ENCODE peak calls at places on chromosomes 4 and X, in ten cellular contexts. T is HCT116, F is psoas muscle, O is dorsolateral prefrontal cortex, I is cardiac muscle cell, M is SK-N-SH, C is fibroblast of lung, V is left lung, A is stomach, J is adrenal gland. R is an unnamed sample.

GRCh38 chr4:78659264-78659663 is 107.7 kb downstream of the ANXA3 start:
- DNase-seq in A (no peak), T (no peak), V (no peak), F (no peak), M (no peak), J (no peak), O (no peak), C (peak), I (no peak), R (no peak)

GRCh38 chr4:15501941-15502340 is 32.3 kb downstream of the CC2D2A start:
- DNase-seq in F (no peak), A (no peak), J (no peak), M (no peak), T (no peak), V (no peak), O (no peak), I (no peak), C (no peak), R (no peak)

GRCh38 chr4:153780876-153781275 is 8.0 kb downstream of the SFRP2 start:
- DNase-seq in I (no peak), M (no peak), J (no peak), V (no peak), C (no peak), O (no peak), T (no peak), F (no peak), A (no peak), R (no peak)

GRCh38 chr4:136009258-136009832 is 1522.9 kb downstream of the PCDH18 start:
- DNase-seq in T (no peak), M (no peak), F (no peak), A (no peak), I (no peak), J (no peak), C (no peak), O (no peak), V (no peak), R (no peak)

GRCh38 chr4:36665985-36666384 is 384.6 kb downstream of the DTHD1 start:
- DNase-seq in I (no peak), F (no peak), T (no peak), J (no peak), M (no peak), O (no peak), A (no peak), V (no peak), C (no peak), R (no peak)

GRCh38 chrX:100863326-100863854 is 10.8 kb downstream of the NOX1 start:
- DNase-seq in M (no peak), O (no peak), V (no peak), C (peak), T (no peak), J (no peak), F (no peak), I (no peak), A (no peak), R (no peak)

GRCh38 chr4:11605597-11605996 is 176.9 kb upstream of the HS3ST1 start:
- DNase-seq in M (no peak), C (peak), I (no peak), F (no peak), A (no peak), J (no peak), O (no peak), T (no peak), V (no peak), R (no peak)

GRCh38 chr4:177511611-177512010 is 69.4 kb upstream of the AGA start:
- DNase-seq in V (no peak), C (no peak), J (no peak), A (peak), F (no peak), T (peak), M (no peak), O (no peak), I (no peak), R (no peak)

GRCh38 chrX:136447308-136447707 is 40.4 kb upstream of the BRS3 start:
- DNase-seq in V (no peak), C (no peak), J (no peak), T (no peak), M (no peak), I (no peak), O (no peak), F (no peak), A (no peak), R (no peak)

GRCh38 chr4:2793578-2793919 is 664 bp downstream of the SH3BP2 start:
- DNase-seq in A (peak), I (no peak), J (peak), F (peak), T (peak), O (peak), V (peak), C (peak), M (peak), R (peak)

GRCh38 chrX:153412746-153413720 is 1.8 kb downstream of the ZFP92 start:
- DNase-seq in C (peak), A (no peak), J (no peak), V (no peak), M (peak), T (no peak), I (no peak), O (no peak), F (no peak), R (no peak)

GRCh38 chr4:185729300-185729912 is 82.6 kb downstream of the SORBS2 start:
- DNase-seq in M (no peak), V (no peak), J (no peak), F (no peak), C (no peak), A (no peak), T (no peak), I (no peak), O (no peak), R (no peak)
- H3K27ac ChIP-seq in M (peak), V (no peak), J (peak), F (peak), C (no peak), A (no peak), T (no peak), I (peak), O (no peak), R (peak)

DNA sequence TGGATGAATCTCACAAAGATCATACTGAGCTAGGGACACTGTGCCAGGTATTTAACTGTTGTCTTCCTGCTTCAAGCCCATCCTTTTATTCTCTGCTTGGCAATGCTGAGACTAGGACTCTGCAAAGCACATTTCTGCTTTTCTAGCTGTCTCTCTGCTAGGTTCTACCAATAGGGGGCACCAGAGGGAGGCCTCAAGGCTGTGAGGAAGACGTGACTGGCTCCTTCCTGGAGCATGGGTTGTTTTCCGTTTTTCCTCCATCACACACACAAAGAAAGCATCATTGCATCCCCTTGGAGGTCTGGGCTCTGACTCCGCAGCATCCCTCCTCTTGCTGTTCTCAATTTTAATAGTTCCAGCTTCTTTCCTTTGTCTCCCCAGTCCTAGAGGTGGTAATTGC is 10.9 kb upstream of the DCTD start:
- DNase-seq in J (no peak), C (no peak), F (no peak), O (no peak), V (no peak), M (no peak), A (no peak), I (no peak), T (no peak), R (no peak)
- TF ChIP-seq CTCF in J (peak), C (peak), F (no peak), O (no peak), V (no peak), M (peak), A (no peak), I (peak), T (peak), R (no peak)

DNA sequence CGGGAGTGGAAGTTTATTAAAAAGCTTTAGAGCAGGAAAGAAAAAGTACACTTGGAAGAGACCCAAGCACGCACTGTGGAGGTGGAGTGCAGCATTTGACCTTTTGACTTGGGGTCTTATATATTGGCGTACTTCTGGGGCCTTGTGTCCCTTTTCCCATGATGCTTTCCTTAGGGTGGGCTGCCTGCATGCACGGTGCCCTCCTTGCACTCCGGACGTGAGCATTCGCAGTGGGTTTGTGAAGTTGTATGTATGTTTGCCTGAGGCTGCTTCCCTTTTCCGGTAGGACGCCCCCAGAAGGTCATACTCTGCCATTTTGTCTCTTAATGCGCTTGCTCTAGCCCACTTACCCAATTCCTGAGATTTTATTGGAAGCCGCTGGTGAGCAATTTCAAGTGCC is 39.6 kb downstream of the TRMT44 start:
- DNase-seq in F (no peak), T (no peak), C (no peak), A (no peak), V (no peak), O (no peak), I (no peak), M (no peak), J (no peak), R (no peak)
- H3K27ac ChIP-seq in F (no peak), T (no peak), C (no peak), A (no peak), V (no peak), O (no peak), I (no peak), M (no peak), J (no peak), R (no peak)

GRCh38 chr4:55002431-55002830 is 123.0 kb downstream of the KDR start:
- DNase-seq in O (no peak), A (no peak), V (no peak), J (no peak), F (no peak), M (no peak), C (no peak), T (no peak), I (no peak), R (no peak)

GRCh38 chr4:55001538-55001937 is 123.9 kb downstream of the KDR start:
- DNase-seq in T (no peak), M (no peak), A (no peak), C (no peak), O (no peak), J (no peak), F (no peak), I (no peak), V (no peak), R (no peak)

GRCh38 chr4:55004831-55005230 is 120.6 kb downstream of the KDR start:
- DNase-seq in A (no peak), V (no peak), O (no peak), T (no peak), F (peak), C (no peak), M (no peak), I (peak), J (peak), R (no peak)

GRCh38 chr4:54998991-54999390 is 126.4 kb downstream of the KDR start:
- DNase-seq in C (peak), F (no peak), T (no peak), M (no peak), A (no peak), O (no peak), V (no peak), I (peak), J (no peak), R (no peak)
- TF ChIP-seq CTCF in C (peak), F (peak), T (no peak), M (peak), A (no peak), O (peak), V (no peak), I (peak), J (peak), R (peak)

DNA sequence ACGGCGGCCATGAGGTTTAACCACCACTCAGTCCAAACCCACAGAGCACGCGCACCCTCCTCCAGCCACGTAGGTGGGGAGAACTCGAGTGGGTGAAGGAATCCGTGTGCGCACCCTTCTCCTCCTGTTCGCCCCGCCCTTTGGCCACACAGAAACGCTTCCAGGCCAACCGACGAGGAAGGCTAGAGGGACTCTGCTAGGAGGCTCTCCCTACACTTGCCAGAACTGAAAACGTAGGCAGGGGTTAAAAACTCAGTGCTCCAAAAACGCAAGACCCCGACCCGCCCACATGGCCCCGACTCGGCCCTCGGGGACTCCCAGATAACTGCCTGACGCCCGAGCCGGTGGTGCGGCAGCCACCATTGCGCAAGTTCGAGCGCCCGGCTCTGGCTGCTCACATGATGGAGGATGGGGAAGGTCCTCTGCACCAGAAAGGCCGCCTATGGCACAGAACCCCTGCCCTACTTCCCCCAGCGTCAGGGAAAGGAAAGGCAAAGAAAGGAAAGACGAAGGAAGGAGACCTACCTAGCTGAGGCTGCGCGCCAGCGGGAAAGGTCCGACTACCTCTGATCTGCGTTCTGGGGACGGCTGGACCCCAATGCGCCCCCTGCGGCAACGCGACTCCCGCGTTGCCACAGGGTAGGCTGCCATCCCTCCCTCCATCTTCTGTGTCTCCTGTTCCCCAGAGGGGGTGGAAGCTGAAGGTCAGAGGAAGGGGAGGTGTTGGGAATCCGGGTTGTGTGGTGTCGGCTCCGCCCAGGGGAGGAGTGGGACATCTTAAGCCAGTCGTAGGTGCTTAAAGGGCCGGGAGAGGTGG is 201.9 kb upstream of the AGTR2 start:
- DNase-seq in I (peak), V (no peak), O (peak), M (peak), J (no peak), A (no peak), C (peak), F (peak), T (peak), R (no peak)
- H3K27ac ChIP-seq in I (peak), V (peak), O (peak), M (peak), J (no peak), A (peak), C (no peak), F (no peak), T (peak), R (peak)